ENCODE peak calls at places on chromosomes 3 and 15, in five cellular contexts. E is stimulated activated CD4-positive, alpha-beta T cell treated with anti-CD3 and anti-CD28 coated beads, Interleukin-4, amount 100 ng/mL, for 48 hours; V is T-helper 1 cell; X is activated T-helper 1 cell treated with anti-CD3 and anti-CD28 coated beads, Interleukin-2, amount 50 U/mL, for 16 hours; P is HEK293T. N is an unnamed sample.

GRCh38 chr15:80572337-80572736 is 122.8 kb upstream of the ABHD17C start:
- DNase-seq in V (no peak), E (no peak), P (no peak), X (no peak), N (no peak)

GRCh38 chr15:92159481-92159880 is 234.2 kb upstream of the ST8SIA2 start:
- DNase-seq in X (no peak), E (no peak), P (no peak), V (no peak), N (no peak)

GRCh38 chr3:27138562-27138961 is 230.6 kb downstream of the NEK10 start:
- DNase-seq in P (no peak), X (no peak), V (no peak), E (no peak), N (no peak)

GRCh38 chr3:193971268-193971751 is 164.6 kb upstream of the HES1 start:
- DNase-seq in V (no peak), P (no peak), X (no peak), E (no peak), N (no peak)

GRCh38 chr15:90959894-90960293 is 5.2 kb downstream of the RCCD1 start:
- DNase-seq in X (no peak), E (no peak), P (no peak), V (no peak), N (no peak)

GRCh38 chr15:58212909-58213526 is 74.8 kb downstream of the AQP9 start:
- DNase-seq in E (no peak), P (peak), V (no peak), X (no peak), N (no peak)

GRCh38 chr15:94029495-94029894 is 201.9 kb upstream of the MCTP2 start:
- DNase-seq in P (no peak), X (no peak), V (no peak), E (no peak), N (no peak)

GRCh38 chr3:23810342-23811116 is 4.8 kb downstream of the UBE2E1 start:
- DNase-seq in E (peak), P (peak), X (peak), V (peak), N (peak)

GRCh38 chr15:77461486-77461885 is 40.8 kb downstream of the HMG20A start:
- DNase-seq in P (no peak), X (no peak), V (no peak), E (no peak), N (no peak)